ENCODE peak calls at places on chromosomes 3 and 15, in eight cellular contexts. One of them, this sample, is unnamed.

GRCh38 chr3:192821161-192821560 is 93.8 kb upstream of the FGF12 start:
- DNase-seq in A549: no peak
- DNase-seq in tibial nerve: no peak
- DNase-seq in H1: no peak
- DNase-seq in trophoblast cell: peak; percentile 35
- DNase-seq in IMR-90: no peak
- DNase-seq in lung: no peak
- DNase-seq in K562: no peak
- DNase-seq in this sample: no peak

GRCh38 chr15:96037584-96037983 is 292.9 kb upstream of the NR2F2 start:
- DNase-seq in IMR-90: peak; percentile 68
- DNase-seq in H1: no peak
- DNase-seq in trophoblast cell: no peak
- DNase-seq in K562: no peak
- DNase-seq in tibial nerve: no peak
- DNase-seq in lung: no peak
- DNase-seq in A549: no peak
- DNase-seq in this sample: no peak

GRCh38 chr3:133477497-133477896 is 77.6 kb downstream of the BFSP2 start:
- DNase-seq in IMR-90: no peak
- DNase-seq in tibial nerve: no peak
- DNase-seq in trophoblast cell: no peak
- DNase-seq in K562: no peak
- DNase-seq in H1: no peak
- DNase-seq in lung: no peak
- DNase-seq in A549: no peak
- DNase-seq in this sample: no peak

GRCh38 chr15:98807262-98807661 is 158.9 kb downstream of the IGF1R start:
- DNase-seq in lung: no peak
- DNase-seq in A549: no peak
- DNase-seq in K562: no peak
- DNase-seq in trophoblast cell: no peak
- DNase-seq in tibial nerve: no peak
- DNase-seq in IMR-90: peak; percentile 89
- DNase-seq in H1: no peak
- DNase-seq in this sample: no peak

GRCh38 chr3:385151-385550 is 188.6 kb downstream of the CHL1 start:
- DNase-seq in H1: no peak
- DNase-seq in tibial nerve: no peak
- DNase-seq in trophoblast cell: peak; percentile 1
- DNase-seq in A549: peak; percentile 5
- DNase-seq in K562: no peak
- DNase-seq in lung: no peak
- DNase-seq in IMR-90: peak; percentile 17
- DNase-seq in this sample: no peak

GRCh38 chr3:40396406-40396805 is 9.4 kb downstream of the ENTPD3 start:
- DNase-seq in K562: no peak
- DNase-seq in H1: no peak
- DNase-seq in tibial nerve: no peak
- DNase-seq in trophoblast cell: peak; percentile 2
- DNase-seq in IMR-90: no peak
- DNase-seq in A549: no peak
- DNase-seq in lung: no peak
- DNase-seq in this sample: no peak

GRCh38 chr3:46112296-46112695 is 85.0 kb upstream of the XCR1 start:
- DNase-seq in A549: no peak
- DNase-seq in H1: no peak
- DNase-seq in lung: no peak
- DNase-seq in trophoblast cell: peak; percentile 72
- DNase-seq in tibial nerve: no peak
- DNase-seq in K562: no peak
- DNase-seq in IMR-90: no peak
- DNase-seq in this sample: no peak

GRCh38 chr3:139935866-139936817 is 1.2 kb downstream of the CLSTN2 start:
- DNase-seq in tibial nerve: peak; percentile 36
- DNase-seq in trophoblast cell: no peak
- DNase-seq in lung: no peak
- DNase-seq in K562: no peak
- DNase-seq in H1: peak; percentile 64
- DNase-seq in A549: no peak
- DNase-seq in IMR-90: no peak
- DNase-seq in this sample: no peak

GRCh38 chr3:23217872-23218554 is 14.9 kb downstream of the UBE2E2 start:
- DNase-seq in IMR-90: peak; percentile 72
- DNase-seq in tibial nerve: no peak
- DNase-seq in A549: no peak
- DNase-seq in K562: no peak
- DNase-seq in trophoblast cell: no peak
- DNase-seq in H1: no peak
- DNase-seq in lung: no peak
- DNase-seq in this sample: no peak

GRCh38 chr3:183697610-183698317 is at the start of gene YEATS2:
- DNase-seq in K562: peak; percentile 94
- DNase-seq in IMR-90: peak; percentile 61
- DNase-seq in H1: peak; percentile 87
- DNase-seq in trophoblast cell: peak; percentile 18
- DNase-seq in lung: peak; percentile 56
- DNase-seq in tibial nerve: peak; percentile 24
- DNase-seq in A549: peak; percentile 68
- DNase-seq in this sample: peak; percentile 56

GRCh38 chr15:40333922-40334492 is 6.7 kb downstream of the CCDC9B start:
- DNase-seq in IMR-90: peak; percentile 86
- DNase-seq in tibial nerve: peak; percentile 57
- DNase-seq in trophoblast cell: no peak
- DNase-seq in A549: no peak
- DNase-seq in lung: peak; percentile 62
- DNase-seq in K562: peak; percentile 43
- DNase-seq in H1: no peak
- DNase-seq in this sample: no peak

GRCh38 chr15:78930577-78931388 is 14.1 kb downstream of the CTSH start:
- DNase-seq in IMR-90: peak; percentile 92
- DNase-seq in tibial nerve: no peak
- DNase-seq in lung: no peak
- DNase-seq in trophoblast cell: no peak
- DNase-seq in A549: peak; percentile 82
- DNase-seq in H1: no peak
- DNase-seq in K562: peak; percentile 49
- DNase-seq in this sample: no peak

GRCh38 chr3:52021869-52022268 is 26.2 kb upstream of the RPL29 start:
- DNase-seq in lung: no peak
- DNase-seq in tibial nerve: no peak
- DNase-seq in H1: no peak
- DNase-seq in A549: no peak
- DNase-seq in IMR-90: no peak
- DNase-seq in trophoblast cell: no peak
- DNase-seq in K562: no peak
- DNase-seq in this sample: no peak

DNA sequence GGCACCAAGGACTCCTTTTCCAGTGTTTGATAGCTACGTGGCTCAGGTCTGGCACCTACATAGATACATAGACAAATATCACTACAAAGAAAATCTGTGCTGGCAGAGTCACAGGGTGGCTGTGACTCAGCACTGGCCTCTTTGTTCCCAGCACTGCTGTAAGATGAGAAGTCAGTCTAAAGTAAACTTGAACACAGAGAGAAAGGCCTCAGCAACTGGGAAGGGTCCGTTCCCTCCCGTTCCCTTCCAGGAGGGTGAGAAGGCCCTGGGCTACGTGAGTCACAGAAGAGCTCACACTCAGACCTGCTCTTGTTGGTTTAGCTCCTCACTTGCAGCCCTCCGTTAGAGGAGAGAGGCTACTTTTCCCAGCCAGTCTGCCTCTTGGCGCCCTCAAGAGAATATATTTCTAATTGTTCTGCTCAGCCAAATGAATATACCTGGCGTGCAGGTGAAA is 23.1 kb downstream of the ANXA2 start:
- DNase-seq in H1: no peak
- DNase-seq in tibial nerve: peak; percentile 57
- DNase-seq in lung: peak; percentile 62
- DNase-seq in K562: no peak
- DNase-seq in trophoblast cell: peak; percentile 64
- DNase-seq in A549: peak; percentile 100
- DNase-seq in IMR-90: peak; percentile 99
- DNase-seq in this sample: no peak
- H3K27ac ChIP-seq in H1: no peak overlapping the region
- H3K27ac ChIP-seq in tibial nerve: peak overlapping the region; percentile 24
- H3K27ac ChIP-seq in lung: peak overlapping the region; percentile 13
- H3K27ac ChIP-seq in K562: no peak overlapping the region
- H3K27ac ChIP-seq in trophoblast cell: peak overlapping the region; percentile 67
- H3K27ac ChIP-seq in A549: peak overlapping the region; percentile 90
- H3K27ac ChIP-seq in IMR-90: peak overlapping the region; percentile 55
- H3K27ac ChIP-seq in this sample: no peak overlapping the region

GRCh38 chr15:64566629-64567427 is 106.5 kb downstream of the ZNF609 start:
- DNase-seq in IMR-90: no peak
- DNase-seq in lung: no peak
- DNase-seq in tibial nerve: no peak
- DNase-seq in A549: no peak
- DNase-seq in K562: peak; percentile 27
- DNase-seq in trophoblast cell: no peak
- DNase-seq in H1: no peak
- DNase-seq in this sample: no peak
- H3K4me1 ChIP-seq in IMR-90: peaks cover 4% of the 10 kb centered on the region
- H3K4me1 ChIP-seq in lung: peaks cover 1% of the 10 kb centered on the region
- H3K4me1 ChIP-seq in tibial nerve: no peaks in the 10 kb centered on the region
- H3K4me1 ChIP-seq in A549: peaks cover 23% of the 10 kb centered on the region
- H3K4me1 ChIP-seq in K562: peaks cover 45% of the 10 kb centered on the region
- H3K4me1 ChIP-seq in trophoblast cell: peaks cover 3% of the 10 kb centered on the region
- H3K4me1 ChIP-seq in H1: peaks cover 3% of the 10 kb centered on the region
- H3K4me1 ChIP-seq in this sample: peaks cover 10% of the 10 kb centered on the region

DNA sequence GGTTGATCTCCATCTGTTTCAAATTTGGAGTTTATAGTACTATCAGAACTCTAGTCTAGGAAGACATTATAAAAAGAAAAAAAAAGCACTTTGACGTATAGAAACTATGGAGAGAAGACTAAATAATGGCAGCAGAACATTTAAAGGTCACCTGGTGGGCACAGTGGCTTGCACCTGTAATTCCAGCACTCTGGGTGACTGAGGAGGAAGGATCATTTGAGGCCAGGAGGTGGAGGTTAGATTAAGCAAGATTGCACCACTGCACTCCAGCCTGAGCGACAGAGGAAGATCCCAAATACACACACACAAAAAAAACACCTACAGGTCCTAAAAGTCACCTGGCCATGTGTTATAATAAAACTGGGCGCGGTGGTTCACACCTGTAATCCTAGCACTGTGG is 13.8 kb downstream of the SIN3A start:
- DNase-seq in tibial nerve: no peak
- DNase-seq in K562: no peak
- DNase-seq in lung: no peak
- DNase-seq in IMR-90: no peak
- DNase-seq in A549: no peak
- DNase-seq in trophoblast cell: no peak
- DNase-seq in H1: no peak
- DNase-seq in this sample: no peak
- H3K27ac ChIP-seq in tibial nerve: no peak overlapping the region
- H3K27ac ChIP-seq in K562: no peak overlapping the region
- H3K27ac ChIP-seq in lung: no peak overlapping the region
- H3K27ac ChIP-seq in IMR-90: no peak overlapping the region
- H3K27ac ChIP-seq in A549: no peak overlapping the region
- H3K27ac ChIP-seq in trophoblast cell: no peak overlapping the region
- H3K27ac ChIP-seq in H1: no peak overlapping the region
- H3K27ac ChIP-seq in this sample: no peak overlapping the region

DNA sequence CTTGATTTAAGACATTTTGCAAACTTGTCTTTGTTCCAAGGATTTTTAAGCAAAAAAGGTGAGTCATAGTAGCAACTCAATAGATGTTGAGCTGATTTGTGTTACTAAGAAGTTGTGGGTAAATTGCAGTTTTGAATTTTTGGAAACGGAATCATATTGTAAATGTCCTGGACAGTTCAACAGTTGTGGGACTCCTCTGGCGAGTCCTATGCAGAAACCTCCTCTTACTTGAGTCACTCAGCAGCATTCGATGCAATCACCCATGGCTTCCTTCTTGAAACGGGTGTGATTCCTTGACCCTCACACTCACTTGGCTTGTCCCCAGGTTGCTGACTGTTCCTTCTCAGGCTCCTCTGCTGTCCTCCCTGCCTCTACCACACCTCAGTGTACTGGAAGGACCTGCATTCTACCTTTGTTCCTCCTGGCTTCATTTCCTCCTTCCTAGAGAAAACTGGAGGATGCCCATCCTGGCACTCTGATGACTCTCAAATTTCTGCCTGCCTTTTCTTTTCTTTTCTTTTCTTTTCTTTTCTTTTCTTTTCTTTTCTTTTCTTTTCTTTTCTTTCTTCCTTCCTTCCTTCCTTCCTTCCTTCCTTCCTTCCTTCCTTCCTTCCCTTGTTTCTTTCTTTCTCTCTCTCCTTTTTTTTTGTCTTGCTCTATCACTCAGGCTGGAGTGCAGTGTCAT is 52.8 kb upstream of the DGKG start:
- DNase-seq in tibial nerve: no peak
- DNase-seq in H1: peak; percentile 41
- DNase-seq in K562: no peak
- DNase-seq in trophoblast cell: no peak
- DNase-seq in lung: no peak
- DNase-seq in IMR-90: peak; percentile 77
- DNase-seq in A549: peak; percentile 25
- DNase-seq in this sample: no peak
- H3K4me1 ChIP-seq in tibial nerve: no peaks in the 10 kb centered on the region
- H3K4me1 ChIP-seq in H1: peaks cover 6% of the 10 kb centered on the region
- H3K4me1 ChIP-seq in K562: no peaks in the 10 kb centered on the region
- H3K4me1 ChIP-seq in trophoblast cell: peaks cover 7% of the 10 kb centered on the region
- H3K4me1 ChIP-seq in lung: peaks cover 7% of the 10 kb centered on the region
- H3K4me1 ChIP-seq in IMR-90: peaks cover 13% of the 10 kb centered on the region
- H3K4me1 ChIP-seq in A549: peaks cover 41% of the 10 kb centered on the region
- H3K4me1 ChIP-seq in this sample: peaks cover 3% of the 10 kb centered on the region

This sample was measured in effector memory CD4-positive, alpha-beta T cell.